ENCODE peak calls at places on chromosomes 3 and 15, in nine cellular contexts. L is tibial artery, Q is neural progenitor cell, T is left ventricle myocardium inferior, X is fibroblast of lung, R is HepG2, K is psoas muscle, P is colonic mucosa, M is pancreas. A is an unnamed sample. For H3K4me1, the result is how much of the 10 kb centered on the place peaks cover.

GRCh38 chr3:138915503-138916498 is 31.1 kb downstream of the FOXL2 start:
- DNase-seq in L (peak), Q (peak), T (peak), X (peak), R (peak), K (peak), P (peak), M (peak), A (peak)

GRCh38 chr3:14848906-14849305 is 30.1 kb downstream of the FGD5 start:
- DNase-seq in L (no peak), Q (no peak), T (no peak), X (no peak), R (no peak), K (no peak), P (no peak), M (no peak), A (no peak)

GRCh38 chr15:38672814-38673292 is 108.2 kb upstream of the RASGRP1 start:
- DNase-seq in L (no peak), Q (no peak), T (no peak), X (no peak), R (no peak), K (no peak), P (no peak), M (no peak), A (no peak)

GRCh38 chr15:101307897-101308603 is 13.0 kb upstream of the SNRPA1 start:
- DNase-seq in L (no peak), Q (no peak), T (no peak), X (no peak), R (no peak), K (no peak), P (no peak), M (no peak), A (no peak)

GRCh38 chr3:138113309-138113708 is 2.1 kb downstream of the DZIP1L start:
- DNase-seq in L (no peak), Q (peak), T (no peak), X (peak), R (no peak), K (no peak), P (no peak), M (no peak), A (no peak)

GRCh38 chr3:141452045-141452444 is 34.8 kb upstream of the RASA2 start:
- DNase-seq in L (no peak), Q (peak), T (no peak), X (peak), R (peak), K (no peak), P (no peak), M (no peak), A (no peak)

GRCh38 chr3:46368569-46368968 is 2.2 kb upstream of the CCR5 start:
- DNase-seq in L (peak), Q (peak), T (peak), X (no peak), R (no peak), K (peak), P (peak), M (no peak), A (peak)

GRCh38 chr15:82767163-82767829 is 38.6 kb downstream of the FSD2 start:
- DNase-seq in L (no peak), Q (no peak), T (no peak), X (no peak), R (no peak), K (no peak), P (no peak), M (no peak), A (no peak)

GRCh38 chr3:194381460-194381875 is 11.9 kb upstream of the LRRC15 start:
- DNase-seq in L (no peak), Q (no peak), T (no peak), X (peak), R (no peak), K (no peak), P (no peak), M (no peak), A (no peak)

GRCh38 chr3:46416134-46417119 is 9.4 kb downstream of the CCRL2 start:
- DNase-seq in L (no peak), Q (no peak), T (no peak), X (no peak), R (no peak), K (no peak), P (no peak), M (no peak), A (no peak)

GRCh38 chr3:49805884-49806701 is 3.0 kb downstream of the INKA1 start:
- DNase-seq in L (no peak), Q (no peak), T (peak), X (no peak), R (no peak), K (no peak), P (peak), M (peak), A (peak)

GRCh38 chr3:196222876-196223595 is 6.7 kb downstream of the SLC51A start:
- DNase-seq in L (no peak), Q (no peak), T (no peak), X (no peak), R (no peak), K (no peak), P (no peak), M (no peak), A (no peak)

DNA sequence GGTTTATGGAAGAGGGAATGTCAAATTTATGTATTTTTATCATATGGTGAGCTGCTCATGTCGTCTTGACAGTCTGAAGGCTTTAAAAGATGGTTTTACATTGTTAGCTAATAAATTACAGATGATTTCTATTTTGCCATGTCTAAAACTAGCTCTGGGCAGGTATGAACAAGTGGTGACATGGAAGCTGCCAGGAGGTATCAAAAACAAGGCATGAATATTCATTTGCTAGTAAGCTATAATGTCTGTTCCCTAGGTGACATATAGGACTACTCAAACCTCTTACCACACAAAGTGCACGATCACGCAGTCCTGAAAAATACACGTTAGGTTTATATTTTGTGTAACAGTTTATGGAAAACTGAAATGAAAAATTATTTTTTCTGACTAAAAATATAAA is 34.8 kb downstream of the ST3GAL6 start:
- DNase-seq in L (no peak), Q (no peak), T (no peak), X (no peak), R (no peak), K (no peak), P (no peak), M (no peak), A (no peak)
- H3K27ac ChIP-seq in L (no peak), Q (no peak), T (no peak), X (no peak), R (no peak), K (no peak), P (no peak), M (no peak), A (no peak)

GRCh38 chr3:107951111-107951510 is 139.7 kb downstream of the CD47 start:
- DNase-seq in L (no peak), Q (no peak), T (no peak), X (no peak), R (no peak), K (no peak), P (no peak), M (no peak), A (no peak)
- H3K4me1 ChIP-seq in L (under half), Q (under half), T (under half), X (under half), R (under half), K (under half), P (under half), M (under half), A (under half)

DNA sequence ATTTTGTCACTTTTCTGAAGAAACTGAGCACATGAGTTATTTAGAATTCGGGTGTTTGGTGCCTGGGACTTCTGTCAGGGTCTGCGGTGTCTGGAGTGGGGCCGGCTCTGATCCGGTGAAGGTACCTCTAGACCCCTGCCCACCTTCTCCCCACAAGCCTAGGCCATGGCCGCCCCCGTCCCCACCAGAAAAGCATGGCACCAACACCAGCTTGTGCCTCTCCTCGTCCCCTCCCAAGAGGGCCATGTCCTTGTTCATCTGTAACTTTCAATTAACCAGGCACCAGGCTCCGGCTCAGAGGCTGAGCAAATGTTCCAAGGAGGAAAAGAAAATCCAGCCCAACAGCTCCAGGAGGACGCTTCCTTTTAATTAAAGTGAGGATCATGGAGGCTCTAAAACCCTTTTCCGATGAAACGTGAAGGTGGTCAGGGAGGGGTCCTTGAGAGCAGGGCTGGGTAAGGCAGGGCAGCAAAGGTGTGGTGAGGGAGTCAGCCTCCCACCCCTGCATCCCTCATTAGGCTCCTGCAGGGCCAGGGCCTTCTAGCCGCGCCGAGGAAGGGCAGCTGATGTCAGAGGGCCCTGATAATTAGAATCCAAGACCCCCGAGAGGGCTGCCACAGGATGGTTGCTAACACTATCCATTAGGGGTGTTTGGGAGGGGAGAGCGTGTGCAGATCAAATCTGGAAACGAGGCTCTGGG is 62.3 kb downstream of the SLC6A1 start:
- DNase-seq in L (no peak), Q (no peak), T (no peak), X (no peak), R (no peak), K (no peak), P (no peak), M (no peak), A (no peak)
- TF ChIP-seq CTCF in L (no peak), Q (no peak), T (no peak), X (no peak), R (no peak), K (no peak), P (no peak), M (no peak), A (no peak)

GRCh38 chr3:58150800-58151199 is 60.0 kb downstream of the DNASE1L3 start:
- DNase-seq in L (no peak), Q (no peak), T (no peak), X (peak), R (no peak), K (no peak), P (no peak), M (no peak), A (no peak)
- H3K27ac ChIP-seq in L (peak), Q (no peak), T (peak), X (no peak), R (no peak), K (no peak), P (no peak), M (no peak), A (no peak)

GRCh38 chr3:178284180-178284579 is 252.1 kb upstream of the KCNMB2 start:
- DNase-seq in L (no peak), Q (no peak), T (no peak), X (no peak), R (no peak), K (no peak), P (no peak), M (no peak), A (no peak)
- H3K4me1 ChIP-seq in L (under half), Q (under half), T (under half), X (under half), R (under half), K (under half), P (under half), M (under half), A (under half)

DNA sequence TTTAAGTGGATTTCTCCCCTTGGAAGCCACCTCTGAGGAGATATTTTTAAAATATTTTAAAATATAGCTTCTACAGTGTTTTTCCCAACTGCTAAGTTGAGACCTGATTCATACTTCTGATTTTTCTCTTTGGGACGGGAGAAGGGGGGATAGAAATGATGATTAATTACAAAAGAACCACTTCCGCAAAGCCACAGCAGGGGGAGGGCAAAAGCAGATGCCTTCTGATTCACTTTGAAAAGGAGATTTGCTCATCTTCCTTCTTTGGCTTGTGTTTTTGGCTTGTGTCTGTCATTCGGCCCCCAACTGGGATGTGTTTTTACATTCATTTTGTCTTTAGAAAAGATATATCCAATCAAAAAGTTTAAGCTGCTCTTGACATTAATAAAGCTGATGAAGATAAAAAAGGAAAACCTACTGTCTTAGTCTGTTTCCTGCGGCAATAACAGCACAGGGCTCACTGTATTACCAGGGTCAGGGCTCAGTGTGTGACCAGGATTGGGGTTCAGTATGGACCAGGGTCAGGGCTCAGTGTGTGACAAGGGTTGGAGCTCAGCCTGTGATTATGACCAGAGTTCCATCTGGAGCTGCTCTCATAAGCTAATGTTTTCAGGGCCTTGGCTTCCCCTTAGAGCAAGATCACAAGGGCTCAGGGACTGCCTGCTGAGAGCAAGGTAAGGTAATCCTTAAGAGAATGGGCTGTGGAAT is 223.2 kb downstream of the MTHFS start:
- DNase-seq in L (no peak), Q (peak), T (no peak), X (peak), R (no peak), K (no peak), P (no peak), M (no peak), A (no peak)
- TF ChIP-seq CTCF in L (no peak), Q (no peak), T (no peak), X (no peak), R (no peak), K (no peak), P (no peak), M (no peak), A (no peak)

GRCh38 chr15:89677381-89677780 is 1.8 kb downstream of the PLIN1 start:
- DNase-seq in L (no peak), Q (no peak), T (no peak), X (no peak), R (no peak), K (no peak), P (peak), M (no peak), A (no peak)
- H3K27ac ChIP-seq in L (no peak), Q (no peak), T (no peak), X (no peak), R (no peak), K (no peak), P (no peak), M (no peak), A (no peak)

DNA sequence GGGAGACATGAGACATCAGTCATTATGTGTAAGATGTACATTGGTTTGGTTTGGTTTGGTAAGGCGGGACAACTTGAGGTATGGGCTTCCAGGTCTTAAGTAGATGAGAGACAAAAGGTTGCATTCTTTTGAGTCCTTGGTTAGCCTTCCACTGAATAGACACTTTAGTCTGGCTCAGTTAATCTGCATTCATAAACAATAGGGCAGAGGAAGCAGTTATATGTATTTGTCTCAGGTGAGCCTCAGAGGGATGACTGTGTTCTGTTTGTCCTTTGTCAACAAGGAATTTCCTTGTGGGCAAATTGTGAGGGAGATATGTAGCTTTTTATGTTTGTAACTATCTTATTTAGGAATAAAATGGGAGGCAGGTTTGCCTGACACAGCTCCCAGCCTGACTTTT is 50.4 kb downstream of the TCF12 start:
- DNase-seq in L (no peak), Q (peak), T (no peak), X (no peak), R (peak), K (no peak), P (no peak), M (no peak), A (no peak)
- H3K4me1 ChIP-seq in L (under half), Q (under half), T (half or more), X (under half), R (half or more), K (under half), P (under half), M (under half), A (half or more)

DNA sequence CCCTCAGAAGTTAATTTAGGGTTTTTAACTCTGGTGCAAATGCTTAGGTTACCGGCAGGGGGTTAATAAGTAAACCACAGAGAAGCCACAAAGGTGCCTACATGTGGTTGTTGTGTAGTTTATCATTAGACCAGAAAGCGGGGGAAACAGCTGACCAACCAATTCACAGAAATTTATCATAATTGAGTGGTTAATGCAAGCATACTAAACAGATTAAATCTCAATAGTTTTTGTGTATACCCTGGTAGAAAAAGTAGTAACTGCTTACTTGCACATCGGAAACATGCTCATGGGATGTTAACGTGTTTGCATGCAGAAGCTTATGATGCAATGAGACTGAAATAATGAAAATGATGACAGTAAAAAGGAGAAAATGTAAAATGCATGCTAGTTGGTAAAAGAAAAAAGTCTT is 316.0 kb downstream of the PTPRG start:
- DNase-seq in L (no peak), Q (peak), T (no peak), X (peak), R (peak), K (no peak), P (no peak), M (no peak), A (no peak)
- TF ChIP-seq CTCF in L (no peak), Q (peak), T (no peak), X (no peak), R (peak), K (no peak), P (no peak), M (no peak), A (no peak)

DNA sequence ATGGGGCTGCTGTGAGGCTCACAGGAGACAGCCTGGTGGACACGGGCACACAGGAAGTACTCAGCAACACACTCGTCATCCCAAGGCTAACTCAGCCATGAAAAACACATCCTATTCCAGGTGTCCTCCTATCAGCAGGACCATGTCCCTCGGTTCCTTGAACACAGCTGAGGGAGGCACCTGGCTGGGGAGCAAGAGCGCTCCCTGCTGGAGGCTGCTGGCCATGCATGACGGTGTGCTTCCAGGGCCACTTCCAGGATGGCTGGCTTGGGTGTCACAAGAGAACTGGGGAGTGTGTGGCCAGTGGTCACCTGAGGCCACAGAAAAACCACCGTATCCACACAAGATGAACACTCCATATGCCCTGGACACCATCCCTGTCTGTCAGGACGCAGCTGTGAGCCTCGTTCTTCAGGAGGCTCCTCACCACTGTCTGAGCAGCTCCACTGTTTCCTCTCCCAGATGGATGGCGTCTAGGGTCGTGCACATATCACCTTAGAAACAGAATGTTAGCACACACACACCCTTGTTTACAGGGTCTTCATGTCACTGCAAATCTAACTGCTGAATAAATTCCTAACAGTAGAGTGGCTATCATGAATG is 31.0 kb downstream of the POC1A start:
- DNase-seq in L (peak), Q (peak), T (peak), X (peak), R (peak), K (peak), P (peak), M (peak), A (peak)
- H3K27ac ChIP-seq in L (peak), Q (no peak), T (peak), X (no peak), R (no peak), K (no peak), P (no peak), M (no peak), A (peak)

A was measured in heart right ventricle.